ENCODE peak calls at places on chromosome 17, in five cellular contexts. N is sciatic nerve, Q is mammary epithelial cell, A is nephron progenitor cell, S is epithelial cell of proximal tubule. T is an unnamed sample.

GRCh38 chr17:1947229-1947742 is 77.8 kb downstream of the RTN4RL1 start:
- DNase-seq in N (no peak), Q (no peak), A (peak; percentile 58), S (no peak), T (no peak)

GRCh38 chr17:65228734-65229390 is 91.7 kb downstream of the RGS9 start:
- DNase-seq in N (no peak), Q (peak; percentile 17), A (no peak), S (no peak), T (no peak)

GRCh38 chr17:5838661-5839300 is 231.4 kb upstream of the WSCD1 start:
- DNase-seq in N (no peak), Q (no peak), A (no peak), S (no peak), T (no peak)

GRCh38 chr17:3838206-3838605 is 7.8 kb downstream of the NCBP3 start:
- DNase-seq in N (no peak), Q (no peak), A (no peak), S (no peak), T (no peak)

GRCh38 chr17:4969551-4970231 is 2.1 kb upstream of the SPAG7 start:
- DNase-seq in N (no peak), Q (no peak), A (no peak), S (no peak), T (no peak)

GRCh38 chr17:13085578-13085977 is 67.8 kb upstream of the ELAC2 start:
- DNase-seq in N (no peak), Q (no peak), A (no peak), S (no peak), T (no peak)

GRCh38 chr17:43745541-43745940 is 13.1 kb downstream of the SOST start:
- DNase-seq in N (no peak), Q (no peak), A (no peak), S (no peak), T (no peak)

GRCh38 chr17:72376486-72377345 is 255.9 kb downstream of the SOX9 start:
- DNase-seq in N (no peak), Q (no peak), A (peak; percentile 32), S (no peak), T (no peak)

GRCh38 chr17:44086364-44087311 is 16.1 kb downstream of the G6PC3 start:
- DNase-seq in N (no peak), Q (peak; percentile 88), A (no peak), S (no peak), T (no peak)

GRCh38 chr17:58084317-58084981 is 1.2 kb downstream of the DYNLL2 start:
- DNase-seq in N (no peak), Q (peak; percentile 44), A (no peak), S (no peak), T (no peak)

GRCh38 chr17:43940630-43941029 is 1.6 kb downstream of the PPY start:
- DNase-seq in N (no peak), Q (no peak), A (peak; percentile 80), S (no peak), T (no peak)

GRCh38 chr17:78414178-78415162 is 36.0 kb downstream of the PGS1 start:
- DNase-seq in N (no peak), Q (no peak), A (no peak), S (no peak), T (no peak)

GRCh38 chr17:68228817-68229570 is 18.8 kb upstream of the AMZ2 start:
- DNase-seq in N (no peak), Q (no peak), A (no peak), S (no peak), T (no peak)

GRCh38 chr17:28575126-28575795 is 1.4 kb downstream of the ALDOC start:
- DNase-seq in N (no peak), Q (no peak), A (no peak), S (no peak), T (no peak)

GRCh38 chr17:18040287-18040858 is 1.2 kb downstream of the GID4 start:
- DNase-seq in N (no peak), Q (no peak), A (no peak), S (no peak), T (no peak)

GRCh38 chr17:8056232-8056975 is 17.5 kb downstream of the ALOX15B start:
- DNase-seq in N (no peak), Q (peak; percentile 85), A (no peak), S (no peak), T (no peak)